ENCODE peak calls at places on chromosomes 2 and 18, in nine cellular contexts. J, A, G, V, Q, S, T, C and D are unnamed samples.

GRCh38 chr2:238947920-238948710 is 100.2 kb downstream of the TWIST2 start:
- DNase-seq in J (no peak), A (peak; percentile 97), G (peak; percentile 77), V (no peak), Q (no peak), S (no peak), T (no peak), C (no peak), D (peak; percentile 5)

GRCh38 chr2:174729797-174730529 is 34.3 kb downstream of the CHRNA1 start:
- DNase-seq in J (no peak), A (peak; percentile 52), G (peak; percentile 49), V (no peak), Q (no peak), S (no peak), T (peak; percentile 37), C (no peak), D (peak; percentile 45)

GRCh38 chr2:119475225-119475856 is 43.7 kb downstream of the TMEM37 start:
- DNase-seq in J (no peak), A (no peak), G (no peak), V (peak; percentile 7), Q (no peak), S (no peak), T (no peak), C (no peak), D (peak; percentile 77)

GRCh38 chr2:6353669-6354068 is 512.0 kb downstream of the CMPK2 start:
- DNase-seq in J (no peak), A (no peak), G (no peak), V (no peak), Q (no peak), S (no peak), T (no peak), C (no peak), D (no peak)

GRCh38 chr2:39837856-39838453 is 58.9 kb upstream of the THUMPD2 start:
- DNase-seq in J (peak; percentile 63), A (peak; percentile 61), G (no peak), V (no peak), Q (no peak), S (no peak), T (peak; percentile 7), C (no peak), D (peak; percentile 72)

GRCh38 chr2:28751956-28752607 is 452 bp downstream of the PPP1CB start:
- DNase-seq in J (peak; percentile 21), A (peak; percentile 62), G (peak; percentile 61), V (no peak), Q (no peak), S (peak; percentile 39), T (peak; percentile 13), C (no peak), D (peak; percentile 29)

GRCh38 chr18:4640349-4641012 is 185.4 kb upstream of the DLGAP1 start:
- DNase-seq in J (no peak), A (no peak), G (no peak), V (no peak), Q (no peak), S (no peak), T (no peak), C (no peak), D (peak; percentile 5)

GRCh38 chr2:88831071-88831791 is 139.8 kb downstream of the RPIA start:
- DNase-seq in J (no peak), A (no peak), G (no peak), V (no peak), Q (no peak), S (no peak), T (no peak), C (no peak), D (no peak)

GRCh38 chr2:62717503-62718081 is 12.1 kb downstream of the EHBP1 start:
- DNase-seq in J (no peak), A (no peak), G (no peak), V (no peak), Q (no peak), S (no peak), T (no peak), C (no peak), D (no peak)

GRCh38 chr18:7921938-7922587 is 354.9 kb downstream of the PTPRM start:
- DNase-seq in J (no peak), A (peak; percentile 79), G (no peak), V (no peak), Q (no peak), S (no peak), T (no peak), C (no peak), D (no peak)

GRCh38 chr2:15892575-15892974 is 47.8 kb upstream of the MYCN start:
- DNase-seq in J (no peak), A (no peak), G (no peak), V (no peak), Q (no peak), S (no peak), T (no peak), C (no peak), D (no peak)

GRCh38 chr2:46065152-46065551 is 232.1 kb upstream of the EPAS1 start:
- DNase-seq in J (no peak), A (peak; percentile 40), G (no peak), V (no peak), Q (no peak), S (no peak), T (no peak), C (no peak), D (no peak)

GRCh38 chr2:30686000-30686399 is 121.2 kb downstream of the CAPN13 start:
- DNase-seq in J (peak; percentile 34), A (no peak), G (no peak), V (no peak), Q (no peak), S (no peak), T (no peak), C (peak; percentile 57), D (peak; percentile 70)

GRCh38 chr2:8587251-8587791 is 94.5 kb upstream of the ID2 start:
- DNase-seq in J (no peak), A (no peak), G (no peak), V (no peak), Q (no peak), S (no peak), T (no peak), C (no peak), D (no peak)

GRCh38 chr18:23935804-23936203 is 78.8 kb upstream of the TTC39C start:
- DNase-seq in J (no peak), A (no peak), G (no peak), V (no peak), Q (no peak), S (no peak), T (no peak), C (no peak), D (no peak)

GRCh38 chr2:21194828-21195227 is 71.1 kb downstream of the TDRD15 start:
- DNase-seq in J (no peak), A (no peak), G (no peak), V (no peak), Q (no peak), S (no peak), T (no peak), C (no peak), D (peak; percentile 96)

GRCh38 chr2:27461118-27461517 is 18.9 kb downstream of the KRTCAP3 start:
- DNase-seq in J (no peak), A (no peak), G (no peak), V (no peak), Q (no peak), S (peak; percentile 40), T (no peak), C (peak; percentile 10), D (no peak)

GRCh38 chr18:52499646-52500045 is 159.6 kb downstream of the DCC start:
- DNase-seq in J (no peak), A (no peak), G (no peak), V (no peak), Q (no peak), S (no peak), T (no peak), C (peak; percentile 72), D (no peak)

GRCh38 chr18:53883771-53884170 is 340.7 kb downstream of the MBD2 start:
- DNase-seq in J (no peak), A (no peak), G (no peak), V (no peak), Q (no peak), S (no peak), T (no peak), C (no peak), D (no peak)

GRCh38 chr2:241947004-241947350 is 77.4 kb downstream of the RTP5 start:
- DNase-seq in J (no peak), A (no peak), G (no peak), V (no peak), Q (no peak), S (no peak), T (no peak), C (no peak), D (no peak)

GRCh38 chr2:74525717-74526648 is at the start of gene DQX1:
- DNase-seq in J (peak; percentile 51), A (peak; percentile 57), G (no peak), V (no peak), Q (peak; percentile 35), S (no peak), T (no peak), C (no peak), D (peak; percentile 84)

GRCh38 chr18:12278765-12279682 is 24.9 kb downstream of the CIDEA start:
- DNase-seq in J (no peak), A (peak; percentile 97), G (peak; percentile 93), V (peak; percentile 47), Q (no peak), S (peak; percentile 65), T (no peak), C (no peak), D (peak; percentile 98)

GRCh38 chr18:79644006-79644665 is 35.5 kb upstream of the CTDP1 start:
- DNase-seq in J (peak; percentile 82), A (peak; percentile 65), G (peak; percentile 72), V (peak; percentile 72), Q (no peak), S (peak; percentile 26), T (peak; percentile 68), C (peak; percentile 59), D (peak; percentile 81)

GRCh38 chr18:36031407-36031806 is 36.0 kb downstream of the RPRD1A start:
- DNase-seq in J (no peak), A (no peak), G (no peak), V (no peak), Q (no peak), S (no peak), T (no peak), C (no peak), D (no peak)

GRCh38 chr2:200777275-200777674 is 34.4 kb upstream of the BZW1 start:
- DNase-seq in J (no peak), A (no peak), G (no peak), V (no peak), Q (no peak), S (no peak), T (no peak), C (no peak), D (no peak)

GRCh38 chr2:64675860-64676259 is 22.1 kb upstream of the SERTAD2 start:
- DNase-seq in J (no peak), A (peak; percentile 71), G (no peak), V (no peak), Q (no peak), S (peak; percentile 21), T (peak; percentile 62), C (no peak), D (peak; percentile 58)

GRCh38 chr2:174051039-174051438 is 85.9 kb upstream of the SP3 start:
- DNase-seq in J (no peak), A (no peak), G (no peak), V (no peak), Q (no peak), S (no peak), T (no peak), C (no peak), D (peak; percentile 47)

GRCh38 chr2:10079192-10079930 is 850 bp downstream of the CYS1 start:
- DNase-seq in J (peak; percentile 38), A (peak; percentile 84), G (peak; percentile 67), V (peak; percentile 31), Q (no peak), S (no peak), T (no peak), C (no peak), D (peak; percentile 35)

GRCh38 chr2:238561230-238561629 is 134.5 kb downstream of the ASB1 start:
- DNase-seq in J (no peak), A (peak; percentile 13), G (no peak), V (no peak), Q (no peak), S (no peak), T (no peak), C (no peak), D (no peak)

GRCh38 chr18:62555135-62555534 is 32.3 kb downstream of the ZCCHC2 start:
- DNase-seq in J (no peak), A (peak; percentile 46), G (no peak), V (no peak), Q (no peak), S (no peak), T (no peak), C (no peak), D (no peak)

GRCh38 chr2:74857215-74857614 is 23.3 kb downstream of the HK2 start:
- DNase-seq in J (no peak), A (no peak), G (no peak), V (no peak), Q (no peak), S (no peak), T (no peak), C (no peak), D (no peak)